ENCODE peak calls at places on chromosome 15, in six cellular contexts. One of them, this sample, is unnamed.

GRCh38 chr15:82551646-82552247 is 11.5 kb upstream of the RPS17 start:
- DNase-seq in tibial artery: no peak
- DNase-seq in neural progenitor cell: no peak
- DNase-seq in CD4-positive, CD25-positive, alpha-beta regulatory T cell: no peak
- DNase-seq in transverse colon: no peak
- DNase-seq in uterus: no peak
- DNase-seq in this sample: no peak

GRCh38 chr15:60000824-60001641 is 3.1 kb upstream of the FOXB1 start:
- DNase-seq in neural progenitor cell: peak; percentile 60
- DNase-seq in transverse colon: no peak
- DNase-seq in uterus: no peak
- DNase-seq in CD4-positive, CD25-positive, alpha-beta regulatory T cell: no peak
- DNase-seq in tibial artery: no peak
- DNase-seq in this sample: no peak

GRCh38 chr15:98865397-98866339 is 141.9 kb downstream of the PGPEP1L start:
- DNase-seq in tibial artery: peak; percentile 77
- DNase-seq in uterus: peak; percentile 80
- DNase-seq in CD4-positive, CD25-positive, alpha-beta regulatory T cell: peak; percentile 58
- DNase-seq in neural progenitor cell: no peak
- DNase-seq in transverse colon: peak; percentile 79
- DNase-seq in this sample: peak; percentile 76

GRCh38 chr15:77546050-77546501 is 86.6 kb downstream of the LINGO1 start:
- DNase-seq in neural progenitor cell: no peak
- DNase-seq in uterus: no peak
- DNase-seq in tibial artery: no peak
- DNase-seq in transverse colon: no peak
- DNase-seq in CD4-positive, CD25-positive, alpha-beta regulatory T cell: no peak
- DNase-seq in this sample: no peak

GRCh38 chr15:86829251-86829650 is 749.6 kb downstream of the AGBL1 start:
- DNase-seq in neural progenitor cell: no peak
- DNase-seq in tibial artery: no peak
- DNase-seq in CD4-positive, CD25-positive, alpha-beta regulatory T cell: no peak
- DNase-seq in transverse colon: no peak
- DNase-seq in uterus: no peak
- DNase-seq in this sample: no peak

GRCh38 chr15:68644088-68644904 is 65.5 kb downstream of the CORO2B start:
- DNase-seq in neural progenitor cell: no peak
- DNase-seq in uterus: no peak
- DNase-seq in CD4-positive, CD25-positive, alpha-beta regulatory T cell: no peak
- DNase-seq in transverse colon: no peak
- DNase-seq in tibial artery: no peak
- DNase-seq in this sample: no peak

GRCh38 chr15:68989876-68990754 is 24.4 kb upstream of the NOX5 start:
- DNase-seq in neural progenitor cell: no peak
- DNase-seq in CD4-positive, CD25-positive, alpha-beta regulatory T cell: no peak
- DNase-seq in transverse colon: no peak
- DNase-seq in tibial artery: no peak
- DNase-seq in uterus: no peak
- DNase-seq in this sample: no peak

GRCh38 chr15:57591237-57591821 is 375 bp upstream of the MYZAP start:
- DNase-seq in CD4-positive, CD25-positive, alpha-beta regulatory T cell: no peak
- DNase-seq in uterus: no peak
- DNase-seq in tibial artery: no peak
- DNase-seq in neural progenitor cell: no peak
- DNase-seq in transverse colon: no peak
- DNase-seq in this sample: no peak

GRCh38 chr15:34773013-34773412 is 18.2 kb upstream of the GJD2 start:
- DNase-seq in tibial artery: no peak
- DNase-seq in transverse colon: no peak
- DNase-seq in uterus: no peak
- DNase-seq in CD4-positive, CD25-positive, alpha-beta regulatory T cell: no peak
- DNase-seq in neural progenitor cell: no peak
- DNase-seq in this sample: no peak

GRCh38 chr15:94119215-94119815 is 112.0 kb upstream of the MCTP2 start:
- DNase-seq in uterus: peak; percentile 63
- DNase-seq in tibial artery: no peak
- DNase-seq in CD4-positive, CD25-positive, alpha-beta regulatory T cell: no peak
- DNase-seq in neural progenitor cell: peak; percentile 46
- DNase-seq in transverse colon: no peak
- DNase-seq in this sample: no peak

GRCh38 chr15:70342554-70343548 is 245.1 kb upstream of the TLE3 start:
- DNase-seq in uterus: no peak
- DNase-seq in transverse colon: no peak
- DNase-seq in CD4-positive, CD25-positive, alpha-beta regulatory T cell: no peak
- DNase-seq in tibial artery: no peak
- DNase-seq in neural progenitor cell: no peak
- DNase-seq in this sample: no peak

GRCh38 chr15:40091861-40092415 is 16.7 kb downstream of the BMF start:
- DNase-seq in tibial artery: no peak
- DNase-seq in neural progenitor cell: peak; percentile 85
- DNase-seq in uterus: peak; percentile 43
- DNase-seq in CD4-positive, CD25-positive, alpha-beta regulatory T cell: no peak
- DNase-seq in transverse colon: no peak
- DNase-seq in this sample: no peak

GRCh38 chr15:50484781-50485180 is 60.6 kb downstream of the USP8 start:
- DNase-seq in CD4-positive, CD25-positive, alpha-beta regulatory T cell: no peak
- DNase-seq in transverse colon: no peak
- DNase-seq in uterus: no peak
- DNase-seq in neural progenitor cell: no peak
- DNase-seq in tibial artery: no peak
- DNase-seq in this sample: no peak

GRCh38 chr15:78073026-78073425 is 4.5 kb downstream of the TBC1D2B start:
- DNase-seq in uterus: no peak
- DNase-seq in CD4-positive, CD25-positive, alpha-beta regulatory T cell: no peak
- DNase-seq in transverse colon: no peak
- DNase-seq in tibial artery: no peak
- DNase-seq in neural progenitor cell: no peak
- DNase-seq in this sample: no peak

GRCh38 chr15:50181206-50181982 is 602 bp upstream of the SLC27A2 start:
- DNase-seq in uterus: no peak
- DNase-seq in tibial artery: no peak
- DNase-seq in neural progenitor cell: no peak
- DNase-seq in transverse colon: no peak
- DNase-seq in CD4-positive, CD25-positive, alpha-beta regulatory T cell: no peak
- DNase-seq in this sample: no peak

GRCh38 chr15:56149071-56149470 is 94.6 kb downstream of the RFX7 start:
- DNase-seq in CD4-positive, CD25-positive, alpha-beta regulatory T cell: no peak
- DNase-seq in neural progenitor cell: no peak
- DNase-seq in uterus: no peak
- DNase-seq in transverse colon: no peak
- DNase-seq in tibial artery: no peak
- DNase-seq in this sample: no peak

GRCh38 chr15:91909574-91909973 is 56.1 kb downstream of the SLCO3A1 start:
- DNase-seq in transverse colon: no peak
- DNase-seq in uterus: no peak
- DNase-seq in CD4-positive, CD25-positive, alpha-beta regulatory T cell: no peak
- DNase-seq in tibial artery: no peak
- DNase-seq in neural progenitor cell: no peak
- DNase-seq in this sample: no peak

GRCh38 chr15:70509282-70510272 is 253.8 kb downstream of the UACA start:
- DNase-seq in tibial artery: no peak
- DNase-seq in transverse colon: no peak
- DNase-seq in neural progenitor cell: no peak
- DNase-seq in uterus: no peak
- DNase-seq in CD4-positive, CD25-positive, alpha-beta regulatory T cell: no peak
- DNase-seq in this sample: no peak

GRCh38 chr15:52217186-52217585 is 26.0 kb upstream of the GNB5 start:
- DNase-seq in neural progenitor cell: peak; percentile 43
- DNase-seq in uterus: no peak
- DNase-seq in CD4-positive, CD25-positive, alpha-beta regulatory T cell: no peak
- DNase-seq in tibial artery: no peak
- DNase-seq in transverse colon: peak; percentile 19
- DNase-seq in this sample: no peak

GRCh38 chr15:90300988-90301715 is 35.7 kb downstream of the NGRN start:
- DNase-seq in uterus: peak; percentile 56
- DNase-seq in tibial artery: peak; percentile 57
- DNase-seq in transverse colon: peak; percentile 69
- DNase-seq in CD4-positive, CD25-positive, alpha-beta regulatory T cell: peak; percentile 38
- DNase-seq in neural progenitor cell: peak; percentile 85
- DNase-seq in this sample: peak; percentile 18

GRCh38 chr15:23881299-23881698 is 194.2 kb upstream of the NDN start:
- DNase-seq in uterus: no peak
- DNase-seq in CD4-positive, CD25-positive, alpha-beta regulatory T cell: no peak
- DNase-seq in tibial artery: no peak
- DNase-seq in transverse colon: no peak
- DNase-seq in neural progenitor cell: no peak
- DNase-seq in this sample: no peak

GRCh38 chr15:63724760-63725159 is 109.0 kb downstream of the HERC1 start:
- DNase-seq in uterus: no peak
- DNase-seq in tibial artery: no peak
- DNase-seq in neural progenitor cell: no peak
- DNase-seq in CD4-positive, CD25-positive, alpha-beta regulatory T cell: no peak
- DNase-seq in transverse colon: no peak
- DNase-seq in this sample: no peak

GRCh38 chr15:63729115-63729884 is 104.4 kb downstream of the HERC1 start:
- DNase-seq in uterus: no peak
- DNase-seq in CD4-positive, CD25-positive, alpha-beta regulatory T cell: no peak
- DNase-seq in tibial artery: no peak
- DNase-seq in transverse colon: peak; percentile 63
- DNase-seq in neural progenitor cell: no peak
- DNase-seq in this sample: no peak

GRCh38 chr15:63722144-63722543 is 111.6 kb downstream of the HERC1 start:
- DNase-seq in uterus: no peak
- DNase-seq in CD4-positive, CD25-positive, alpha-beta regulatory T cell: no peak
- DNase-seq in neural progenitor cell: no peak
- DNase-seq in transverse colon: no peak
- DNase-seq in tibial artery: no peak
- DNase-seq in this sample: no peak

GRCh38 chr15:63726491-63726890 is 107.3 kb downstream of the HERC1 start:
- DNase-seq in transverse colon: no peak
- DNase-seq in CD4-positive, CD25-positive, alpha-beta regulatory T cell: no peak
- DNase-seq in uterus: no peak
- DNase-seq in neural progenitor cell: no peak
- DNase-seq in tibial artery: no peak
- DNase-seq in this sample: no peak

GRCh38 chr15:63727542-63727941 is 106.2 kb downstream of the HERC1 start:
- DNase-seq in neural progenitor cell: peak; percentile 19
- DNase-seq in tibial artery: no peak
- DNase-seq in transverse colon: no peak
- DNase-seq in CD4-positive, CD25-positive, alpha-beta regulatory T cell: no peak
- DNase-seq in uterus: no peak
- DNase-seq in this sample: no peak
- H3K36me3 ChIP-seq in neural progenitor cell: peaks cover 8% of the 10 kb centered on the region
- H3K36me3 ChIP-seq in tibial artery: peaks cover 49% of the 10 kb centered on the region
- H3K36me3 ChIP-seq in transverse colon: no peaks in the 10 kb centered on the region
- H3K36me3 ChIP-seq in CD4-positive, CD25-positive, alpha-beta regulatory T cell: peaks cover 90% of the 10 kb centered on the region
- H3K36me3 ChIP-seq in uterus: no peaks in the 10 kb centered on the region
- H3K36me3 ChIP-seq in this sample: peaks cover 51% of the 10 kb centered on the region

DNA sequence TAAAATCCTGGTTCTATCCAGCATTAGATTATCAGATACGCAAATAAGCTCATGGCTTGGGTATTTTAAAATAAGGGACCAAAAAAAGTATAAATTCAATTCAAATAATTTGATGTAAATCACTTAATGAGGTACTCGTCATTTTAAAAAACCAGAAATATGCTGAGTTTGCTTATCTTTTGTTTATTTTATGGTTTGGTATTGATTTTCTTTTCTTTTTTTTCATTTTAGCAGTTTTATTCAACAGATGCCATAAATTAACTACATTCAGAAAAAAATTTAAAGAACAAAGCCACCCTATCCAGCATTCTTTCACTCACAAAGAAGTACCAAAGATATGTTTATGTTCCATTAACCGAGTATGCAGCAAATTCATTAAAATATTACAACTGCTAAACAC is 22.6 kb downstream of the DENND4A start:
- DNase-seq in neural progenitor cell: no peak
- DNase-seq in tibial artery: no peak
- DNase-seq in CD4-positive, CD25-positive, alpha-beta regulatory T cell: no peak
- DNase-seq in uterus: no peak
- DNase-seq in transverse colon: no peak
- DNase-seq in this sample: no peak
- H3K4me1 ChIP-seq in neural progenitor cell: no peaks in the 10 kb centered on the region
- H3K4me1 ChIP-seq in tibial artery: no peaks in the 10 kb centered on the region
- H3K4me1 ChIP-seq in CD4-positive, CD25-positive, alpha-beta regulatory T cell: peaks cover 21% of the 10 kb centered on the region
- H3K4me1 ChIP-seq in uterus: no peaks in the 10 kb centered on the region
- H3K4me1 ChIP-seq in transverse colon: peaks cover 12% of the 10 kb centered on the region
- H3K4me1 ChIP-seq in this sample: peaks cover 32% of the 10 kb centered on the region

DNA sequence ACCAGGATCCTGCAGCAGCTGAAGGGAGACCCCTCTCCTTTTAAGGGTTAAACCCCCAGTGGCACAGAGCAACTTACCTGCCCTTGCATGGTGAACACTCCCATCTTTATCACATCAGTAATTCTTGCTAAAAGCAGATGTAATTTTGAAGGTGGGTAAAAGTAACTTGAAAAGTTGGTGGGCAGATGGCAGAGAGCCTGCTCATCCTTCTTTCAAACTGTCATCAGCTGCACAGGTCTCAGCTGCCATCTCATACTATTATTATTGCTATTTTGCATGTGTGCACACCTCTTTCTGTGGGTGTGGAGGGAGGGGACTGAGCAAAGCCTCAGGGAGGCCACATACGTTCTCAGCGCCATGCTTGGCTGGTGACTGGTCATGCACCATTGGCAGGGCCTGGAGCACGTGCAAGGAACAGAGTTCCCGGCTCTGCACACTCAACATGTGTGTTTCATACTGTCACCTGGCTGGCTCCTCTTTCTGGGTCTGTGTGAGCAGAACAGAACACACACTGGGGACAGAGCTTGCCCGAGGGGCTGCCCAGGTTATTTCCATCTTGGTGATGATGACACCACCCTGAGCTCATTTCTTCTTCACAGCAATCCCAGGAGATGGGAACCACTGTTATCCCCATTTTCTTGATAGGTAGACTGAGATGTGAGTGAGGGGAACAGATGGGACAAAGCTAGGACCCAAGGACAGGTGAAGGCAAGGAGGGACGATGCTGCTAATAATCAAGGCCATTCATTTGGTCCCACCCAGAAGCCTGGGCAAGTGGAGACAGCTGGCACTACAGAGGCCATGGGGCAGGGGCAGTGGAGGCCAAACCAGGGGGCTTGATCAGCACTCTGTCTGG is 95.8 kb upstream of the KLF13 start:
- DNase-seq in CD4-positive, CD25-positive, alpha-beta regulatory T cell: no peak
- DNase-seq in uterus: no peak
- DNase-seq in tibial artery: no peak
- DNase-seq in neural progenitor cell: no peak
- DNase-seq in transverse colon: peak; percentile 38
- DNase-seq in this sample: no peak
- H3K4me3 ChIP-seq in CD4-positive, CD25-positive, alpha-beta regulatory T cell: no peak overlapping the region
- H3K4me3 ChIP-seq in uterus: no peak overlapping the region
- H3K4me3 ChIP-seq in tibial artery: no peak overlapping the region
- H3K4me3 ChIP-seq in neural progenitor cell: no peak overlapping the region
- H3K4me3 ChIP-seq in transverse colon: no peak overlapping the region
- H3K4me3 ChIP-seq in this sample: no peak overlapping the region

GRCh38 chr15:100909582-100909981 is 9.6 kb upstream of the LRRK1 start:
- DNase-seq in tibial artery: no peak
- DNase-seq in transverse colon: no peak
- DNase-seq in neural progenitor cell: no peak
- DNase-seq in CD4-positive, CD25-positive, alpha-beta regulatory T cell: no peak
- DNase-seq in uterus: peak; percentile 37
- DNase-seq in this sample: no peak

GRCh38 chr15:100902436-100903190 is 16.5 kb upstream of the LRRK1 start:
- DNase-seq in CD4-positive, CD25-positive, alpha-beta regulatory T cell: no peak
- DNase-seq in uterus: peak; percentile 92
- DNase-seq in neural progenitor cell: no peak
- DNase-seq in transverse colon: peak; percentile 83
- DNase-seq in tibial artery: peak; percentile 69
- DNase-seq in this sample: no peak

GRCh38 chr15:100903191-100903590 is 16.0 kb upstream of the LRRK1 start:
- DNase-seq in CD4-positive, CD25-positive, alpha-beta regulatory T cell: no peak
- DNase-seq in transverse colon: no peak
- DNase-seq in neural progenitor cell: no peak
- DNase-seq in uterus: no peak
- DNase-seq in tibial artery: no peak
- DNase-seq in this sample: no peak

GRCh38 chr15:100908466-100908865 is 10.7 kb upstream of the LRRK1 start:
- DNase-seq in CD4-positive, CD25-positive, alpha-beta regulatory T cell: no peak
- DNase-seq in uterus: no peak
- DNase-seq in neural progenitor cell: no peak
- DNase-seq in transverse colon: no peak
- DNase-seq in tibial artery: no peak
- DNase-seq in this sample: no peak

GRCh38 chr15:100905855-100906254 is 13.3 kb upstream of the LRRK1 start:
- DNase-seq in tibial artery: no peak
- DNase-seq in transverse colon: no peak
- DNase-seq in CD4-positive, CD25-positive, alpha-beta regulatory T cell: no peak
- DNase-seq in neural progenitor cell: no peak
- DNase-seq in uterus: no peak
- DNase-seq in this sample: no peak
- H3K36me3 ChIP-seq in tibial artery: no peaks in the 10 kb centered on the region
- H3K36me3 ChIP-seq in transverse colon: no peaks in the 10 kb centered on the region
- H3K36me3 ChIP-seq in CD4-positive, CD25-positive, alpha-beta regulatory T cell: no peaks in the 10 kb centered on the region
- H3K36me3 ChIP-seq in neural progenitor cell: no peaks in the 10 kb centered on the region
- H3K36me3 ChIP-seq in uterus: no peaks in the 10 kb centered on the region
- H3K36me3 ChIP-seq in this sample: no peaks in the 10 kb centered on the region

This sample was measured in CD8-positive, alpha-beta T cell.